ENCODE peak calls at places on chromosome 19, in eight cellular contexts. M is Peyer's patch, C is upper lobe of left lung, X is heart left ventricle, H is endothelial cell of umbilical vein, T is uterus, E is GM12878, G is ovary. K is an unnamed sample.
A peak's percentile ranks its signal among the peaks of the same experiment; 100 is the strongest.

GRCh38 chr19:33199441-33200265 is 5.5 kb downstream of the LRP3 start:
- DNase-seq in M (no peak), C (no peak), X (no peak), H (no peak), T (no peak), E (no peak), G (no peak), K (no peak)

GRCh38 chr19:18597809-18598660 is 8.6 kb downstream of the CRLF1 start:
- DNase-seq in M (no peak), C (no peak), X (no peak), H (no peak), T (no peak), E (no peak), G (no peak), K (no peak)

GRCh38 chr19:29812080-29812880 is 489 bp downstream of the CCNE1 start:
- DNase-seq in M (peak; percentile 55), C (peak; percentile 90), X (no peak), H (no peak), T (no peak), E (no peak), G (peak; percentile 56), K (no peak)

GRCh38 chr19:19732579-19733501 is at the start of gene ZNF14:
- DNase-seq in M (peak; percentile 85), C (peak; percentile 96), X (peak; percentile 95), H (peak; percentile 95), T (peak; percentile 92), E (peak; percentile 84), G (peak; percentile 94), K (peak; percentile 98)

GRCh38 chr19:39971380-39971841 is 446 bp downstream of the PSMC4 start:
- DNase-seq in M (no peak), C (peak; percentile 75), X (no peak), H (peak; percentile 8), T (no peak), E (no peak), G (no peak), K (no peak)

GRCh38 chr19:45590300-45591003 is 5.8 kb upstream of the OPA3 start:
- DNase-seq in M (no peak), C (no peak), X (no peak), H (no peak), T (no peak), E (no peak), G (no peak), K (no peak)

GRCh38 chr19:13987101-13987890 is 18.8 kb downstream of the RFX1 start:
- DNase-seq in M (no peak), C (peak; percentile 76), X (peak; percentile 63), H (peak; percentile 33), T (no peak), E (no peak), G (no peak), K (peak; percentile 32)

GRCh38 chr19:14830702-14831101 is 4.3 kb downstream of the OR7A5 start:
- DNase-seq in M (no peak), C (no peak), X (no peak), H (no peak), T (no peak), E (no peak), G (no peak), K (peak; percentile 85)

GRCh38 chr19:18736415-18737336 is 53.2 kb downstream of the CRTC1 start:
- DNase-seq in M (no peak), C (no peak), X (no peak), H (no peak), T (no peak), E (no peak), G (no peak), K (peak; percentile 79)

GRCh38 chr19:39412867-39413268 is 399 bp downstream of the PLEKHG2 start:
- DNase-seq in M (no peak), C (no peak), X (no peak), H (no peak), T (no peak), E (no peak), G (no peak), K (no peak)

GRCh38 chr19:46480409-46480808 is 9.0 kb upstream of the PNMA8A start:
- DNase-seq in M (no peak), C (no peak), X (peak; percentile 52), H (peak; percentile 16), T (peak; percentile 69), E (no peak), G (peak; percentile 65), K (peak; percentile 67)

GRCh38 chr19:48671456-48671995 is 1.3 kb downstream of the NTN5 start:
- DNase-seq in M (no peak), C (no peak), X (no peak), H (no peak), T (no peak), E (no peak), G (no peak), K (no peak)
- H3K9me3 ChIP-seq in M (no peaks in the 10 kb centered on the region), C (no peaks in the 10 kb centered on the region), X (no peaks in the 10 kb centered on the region), H (no peaks in the 10 kb centered on the region), T (no peaks in the 10 kb centered on the region), E (no peaks in the 10 kb centered on the region), G (no peaks in the 10 kb centered on the region), K (no peaks in the 10 kb centered on the region)

DNA sequence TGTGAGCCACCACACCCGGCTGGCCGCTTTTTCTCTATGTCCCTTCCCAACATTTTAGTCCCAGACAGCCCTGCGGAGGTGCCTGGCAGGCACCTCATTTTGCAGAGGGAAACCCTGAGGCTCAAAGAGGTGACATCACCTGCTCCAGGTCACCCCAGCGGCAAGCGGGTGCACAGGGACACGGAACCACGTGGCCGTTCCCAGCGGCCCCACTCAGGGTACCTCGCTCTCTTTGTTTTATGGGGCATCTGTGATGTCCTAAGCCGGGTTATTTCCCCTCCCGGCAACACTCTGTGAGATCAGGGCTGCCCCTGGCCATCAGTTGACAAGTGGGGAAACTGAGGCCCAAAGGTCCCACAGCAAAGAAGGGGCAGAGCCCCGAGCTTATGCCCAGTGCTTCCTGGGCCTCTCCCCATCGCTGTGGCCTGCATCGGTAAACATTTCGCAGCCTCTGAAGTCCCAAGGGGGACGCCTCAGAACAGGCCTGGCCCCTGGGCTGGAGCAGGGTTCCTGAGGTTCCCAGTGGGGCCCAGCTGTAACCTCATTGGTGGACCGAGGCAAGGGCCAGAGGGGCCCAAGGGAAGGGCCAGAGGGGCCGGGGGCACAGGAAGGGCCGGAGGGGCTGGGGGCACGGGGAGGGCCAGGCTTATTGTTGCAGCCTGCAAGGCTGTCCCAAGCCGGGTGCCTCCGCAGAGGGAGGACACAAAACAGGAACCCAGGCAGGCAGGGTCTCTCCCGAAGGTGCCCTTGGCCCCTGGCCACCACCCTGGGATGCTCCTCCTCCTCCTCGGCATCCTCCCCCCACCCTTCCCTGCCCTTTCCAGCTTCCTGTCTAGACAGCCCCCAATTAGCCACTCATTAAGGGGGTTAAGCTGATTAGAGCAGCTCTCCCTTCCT is 39.0 kb downstream of the SMIM24 start:
- DNase-seq in M (no peak), C (peak; percentile 65), X (no peak), H (peak; percentile 41), T (no peak), E (no peak), G (no peak), K (no peak)
- TF ChIP-seq POLR2A in M (no peak), C (no peak), X (no peak), H (no peak), T (no peak), E (no peak), G (no peak), K (no peak)

GRCh38 chr19:50266896-50267295 is 62.3 kb downstream of the KCNC3 start:
- DNase-seq in M (peak; percentile 77), C (peak; percentile 82), X (no peak), H (no peak), T (no peak), E (no peak), G (no peak), K (peak; percentile 66)
- H3K27ac ChIP-seq in M (no peak overlapping the region), C (no peak overlapping the region), X (no peak overlapping the region), H (no peak overlapping the region), T (no peak overlapping the region), E (no peak overlapping the region), G (no peak overlapping the region), K (no peak overlapping the region)

GRCh38 chr19:57512845-57513244 is 13.1 kb downstream of the ZNF773 start:
- DNase-seq in M (no peak), C (no peak), X (no peak), H (no peak), T (no peak), E (no peak), G (no peak), K (no peak)
- H3K9me3 ChIP-seq in M (no peaks in the 10 kb centered on the region), C (peaks cover 56% of the 10 kb centered on the region), X (no peaks in the 10 kb centered on the region), H (peaks cover 4% of the 10 kb centered on the region), T (peaks cover 42% of the 10 kb centered on the region), E (peaks cover 11% of the 10 kb centered on the region), G (peaks cover 23% of the 10 kb centered on the region), K (no peaks in the 10 kb centered on the region)

DNA sequence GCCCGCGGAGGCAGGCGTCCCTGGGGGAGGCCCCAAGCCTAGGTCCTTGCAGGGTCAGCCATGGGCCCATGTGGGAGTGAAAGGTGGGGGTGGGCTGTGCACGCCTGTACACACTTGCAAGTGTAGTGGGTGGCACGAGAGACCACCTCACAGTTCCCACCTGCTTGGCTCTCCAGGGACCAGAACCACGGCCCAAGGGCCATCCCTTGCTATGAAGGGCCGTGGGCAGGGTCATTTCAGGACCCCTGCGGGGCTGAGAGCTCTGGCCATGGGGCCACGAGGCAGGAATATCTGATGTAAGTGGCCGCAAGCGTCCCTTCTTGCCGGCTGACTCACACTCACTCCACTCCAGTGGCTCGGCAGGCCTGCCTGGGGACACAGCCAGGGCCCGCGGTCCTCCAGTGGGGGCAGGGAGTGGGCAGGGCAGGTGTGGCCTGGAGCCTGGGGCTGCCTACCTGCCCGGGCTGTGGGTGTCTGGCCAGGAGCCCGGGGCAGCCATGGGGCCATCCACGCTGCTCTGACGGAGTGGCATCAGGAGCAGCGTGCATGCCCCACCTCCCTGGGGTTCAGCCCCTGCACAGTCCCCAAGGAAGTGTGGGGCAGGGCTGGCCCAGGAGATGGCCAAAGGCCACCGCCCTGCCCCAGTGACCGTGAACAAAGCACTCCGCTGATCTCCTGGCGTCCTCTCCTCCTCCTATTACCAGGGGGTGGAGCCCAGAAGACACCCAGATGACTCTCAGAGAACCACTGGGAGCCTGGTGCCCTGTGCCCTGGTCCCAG is 8.6 kb upstream of the MKNK2 start:
- DNase-seq in M (peak; percentile 93), C (peak; percentile 93), X (peak; percentile 60), H (no peak), T (peak; percentile 62), E (no peak), G (no peak), K (peak; percentile 81)
- TF ChIP-seq POLR2A in M (peak; percentile 81), C (peak; percentile 31), X (peak; percentile 58), H (no peak), T (peak; percentile 28), E (no peak), G (no peak), K (no peak)

GRCh38 chr19:789473-790052 is 7.7 kb upstream of the PTBP1 start:
- DNase-seq in M (no peak), C (peak; percentile 54), X (peak; percentile 80), H (peak; percentile 69), T (no peak), E (no peak), G (no peak), K (no peak)

GRCh38 chr19:787551-787950 is 9.7 kb upstream of the PTBP1 start:
- DNase-seq in M (peak; percentile 34), C (peak; percentile 68), X (no peak), H (no peak), T (no peak), E (no peak), G (no peak), K (no peak)

GRCh38 chr19:790971-791604 is 6.2 kb upstream of the PTBP1 start:
- DNase-seq in M (no peak), C (no peak), X (no peak), H (no peak), T (no peak), E (no peak), G (no peak), K (no peak)

GRCh38 chr19:791605-792360 is 5.5 kb upstream of the PTBP1 start:
- DNase-seq in M (no peak), C (no peak), X (peak; percentile 37), H (no peak), T (no peak), E (no peak), G (no peak), K (no peak)

GRCh38 chr19:788821-789472 is 8.3 kb upstream of the PTBP1 start:
- DNase-seq in M (no peak), C (peak; percentile 76), X (no peak), H (no peak), T (no peak), E (no peak), G (no peak), K (no peak)
- H3K27ac ChIP-seq in M (no peak overlapping the region), C (peak overlapping the region; percentile 76), X (peak overlapping the region; percentile 72), H (peak overlapping the region; percentile 80), T (peak overlapping the region; percentile 52), E (no peak overlapping the region), G (no peak overlapping the region), K (peak overlapping the region; percentile 51)